ENCODE peak calls at places on chromosomes 1 and 21, in eight cellular contexts. One of them, this sample, is unnamed. For H3K36me3, the result is how much of the 10 kb centered on the place peaks cover.

GRCh38 chr1:198936371-198937083 is 297.7 kb downstream of the PTPRC start:
- DNase-seq in mesenchymal stem cell: peak
- DNase-seq in H1: no peak
- DNase-seq in colonic mucosa: no peak
- DNase-seq in CD4-positive, CD25-positive, alpha-beta regulatory T cell: peak
- DNase-seq in uterus: no peak
- DNase-seq in CD4-positive, alpha-beta memory T cell: no peak
- DNase-seq in PC-3: no peak
- DNase-seq in this sample: no peak

GRCh38 chr1:72433591-72433990 is 151.3 kb upstream of the NEGR1 start:
- DNase-seq in mesenchymal stem cell: no peak
- DNase-seq in H1: no peak
- DNase-seq in colonic mucosa: no peak
- DNase-seq in CD4-positive, CD25-positive, alpha-beta regulatory T cell: no peak
- DNase-seq in uterus: no peak
- DNase-seq in CD4-positive, alpha-beta memory T cell: no peak
- DNase-seq in PC-3: no peak
- DNase-seq in this sample: no peak

GRCh38 chr21:43280949-43281633 is 112.3 kb downstream of the CRYAA start:
- DNase-seq in mesenchymal stem cell: no peak
- DNase-seq in H1: no peak
- DNase-seq in colonic mucosa: no peak
- DNase-seq in CD4-positive, CD25-positive, alpha-beta regulatory T cell: no peak
- DNase-seq in uterus: no peak
- DNase-seq in CD4-positive, alpha-beta memory T cell: no peak
- DNase-seq in PC-3: no peak
- DNase-seq in this sample: no peak

GRCh38 chr21:35711661-35712060 is 348.7 kb downstream of the SETD4 start:
- DNase-seq in mesenchymal stem cell: no peak
- DNase-seq in H1: no peak
- DNase-seq in colonic mucosa: no peak
- DNase-seq in CD4-positive, CD25-positive, alpha-beta regulatory T cell: no peak
- DNase-seq in uterus: no peak
- DNase-seq in CD4-positive, alpha-beta memory T cell: no peak
- DNase-seq in PC-3: no peak
- DNase-seq in this sample: peak

GRCh38 chr1:97332716-97333115 is 588.1 kb downstream of the DPYD start:
- DNase-seq in mesenchymal stem cell: peak
- DNase-seq in H1: no peak
- DNase-seq in colonic mucosa: no peak
- DNase-seq in CD4-positive, CD25-positive, alpha-beta regulatory T cell: no peak
- DNase-seq in uterus: no peak
- DNase-seq in CD4-positive, alpha-beta memory T cell: no peak
- DNase-seq in PC-3: peak
- DNase-seq in this sample: no peak

GRCh38 chr1:223742861-223743517 is 30.6 kb downstream of the CAPN2 start:
- DNase-seq in mesenchymal stem cell: peak
- DNase-seq in H1: no peak
- DNase-seq in colonic mucosa: no peak
- DNase-seq in CD4-positive, CD25-positive, alpha-beta regulatory T cell: no peak
- DNase-seq in uterus: no peak
- DNase-seq in CD4-positive, alpha-beta memory T cell: no peak
- DNase-seq in PC-3: no peak
- DNase-seq in this sample: no peak

GRCh38 chr1:218367118-218367517 is 22.0 kb downstream of the TGFB2 start:
- DNase-seq in mesenchymal stem cell: peak
- DNase-seq in H1: no peak
- DNase-seq in colonic mucosa: no peak
- DNase-seq in CD4-positive, CD25-positive, alpha-beta regulatory T cell: no peak
- DNase-seq in uterus: no peak
- DNase-seq in CD4-positive, alpha-beta memory T cell: no peak
- DNase-seq in PC-3: no peak
- DNase-seq in this sample: no peak

GRCh38 chr1:40363721-40364120 is 9.8 kb upstream of the SMAP2 start:
- DNase-seq in mesenchymal stem cell: no peak
- DNase-seq in H1: no peak
- DNase-seq in colonic mucosa: no peak
- DNase-seq in CD4-positive, CD25-positive, alpha-beta regulatory T cell: no peak
- DNase-seq in uterus: no peak
- DNase-seq in CD4-positive, alpha-beta memory T cell: no peak
- DNase-seq in PC-3: no peak
- DNase-seq in this sample: no peak

GRCh38 chr1:43366179-43366578 is 1.6 kb downstream of the ELOVL1 start:
- DNase-seq in mesenchymal stem cell: no peak
- DNase-seq in H1: no peak
- DNase-seq in colonic mucosa: peak
- DNase-seq in CD4-positive, CD25-positive, alpha-beta regulatory T cell: no peak
- DNase-seq in uterus: no peak
- DNase-seq in CD4-positive, alpha-beta memory T cell: no peak
- DNase-seq in PC-3: peak
- DNase-seq in this sample: no peak

GRCh38 chr1:214271174-214271858 is 9.6 kb upstream of the SMYD2 start:
- DNase-seq in mesenchymal stem cell: no peak
- DNase-seq in H1: no peak
- DNase-seq in colonic mucosa: no peak
- DNase-seq in CD4-positive, CD25-positive, alpha-beta regulatory T cell: no peak
- DNase-seq in uterus: no peak
- DNase-seq in CD4-positive, alpha-beta memory T cell: no peak
- DNase-seq in PC-3: no peak
- DNase-seq in this sample: no peak

GRCh38 chr1:109265741-109266330 is 16.5 kb downstream of the CELSR2 start:
- DNase-seq in mesenchymal stem cell: no peak
- DNase-seq in H1: no peak
- DNase-seq in colonic mucosa: no peak
- DNase-seq in CD4-positive, CD25-positive, alpha-beta regulatory T cell: no peak
- DNase-seq in uterus: no peak
- DNase-seq in CD4-positive, alpha-beta memory T cell: no peak
- DNase-seq in PC-3: no peak
- DNase-seq in this sample: no peak
- H3K36me3 ChIP-seq in mesenchymal stem cell: under half
- H3K36me3 ChIP-seq in H1: under half
- H3K36me3 ChIP-seq in colonic mucosa: under half
- H3K36me3 ChIP-seq in CD4-positive, CD25-positive, alpha-beta regulatory T cell: under half
- H3K36me3 ChIP-seq in uterus: under half
- H3K36me3 ChIP-seq in CD4-positive, alpha-beta memory T cell: under half
- H3K36me3 ChIP-seq in PC-3: under half
- H3K36me3 ChIP-seq in this sample: under half

GRCh38 chr1:175166746-175167145 is 25.8 kb downstream of the KIAA0040 start:
- DNase-seq in mesenchymal stem cell: no peak
- DNase-seq in H1: no peak
- DNase-seq in colonic mucosa: no peak
- DNase-seq in CD4-positive, CD25-positive, alpha-beta regulatory T cell: no peak
- DNase-seq in uterus: no peak
- DNase-seq in CD4-positive, alpha-beta memory T cell: no peak
- DNase-seq in PC-3: no peak
- DNase-seq in this sample: no peak

GRCh38 chr1:175158133-175158532 is 34.4 kb downstream of the KIAA0040 start:
- DNase-seq in mesenchymal stem cell: no peak
- DNase-seq in H1: no peak
- DNase-seq in colonic mucosa: no peak
- DNase-seq in CD4-positive, CD25-positive, alpha-beta regulatory T cell: no peak
- DNase-seq in uterus: no peak
- DNase-seq in CD4-positive, alpha-beta memory T cell: no peak
- DNase-seq in PC-3: peak
- DNase-seq in this sample: no peak

GRCh38 chr1:175168782-175169181 is 23.8 kb downstream of the KIAA0040 start:
- DNase-seq in mesenchymal stem cell: no peak
- DNase-seq in H1: no peak
- DNase-seq in colonic mucosa: no peak
- DNase-seq in CD4-positive, CD25-positive, alpha-beta regulatory T cell: no peak
- DNase-seq in uterus: no peak
- DNase-seq in CD4-positive, alpha-beta memory T cell: no peak
- DNase-seq in PC-3: no peak
- DNase-seq in this sample: no peak

GRCh38 chr1:175162955-175163354 is 29.6 kb downstream of the KIAA0040 start:
- DNase-seq in mesenchymal stem cell: no peak
- DNase-seq in H1: no peak
- DNase-seq in colonic mucosa: no peak
- DNase-seq in CD4-positive, CD25-positive, alpha-beta regulatory T cell: no peak
- DNase-seq in uterus: no peak
- DNase-seq in CD4-positive, alpha-beta memory T cell: no peak
- DNase-seq in PC-3: no peak
- DNase-seq in this sample: no peak

DNA sequence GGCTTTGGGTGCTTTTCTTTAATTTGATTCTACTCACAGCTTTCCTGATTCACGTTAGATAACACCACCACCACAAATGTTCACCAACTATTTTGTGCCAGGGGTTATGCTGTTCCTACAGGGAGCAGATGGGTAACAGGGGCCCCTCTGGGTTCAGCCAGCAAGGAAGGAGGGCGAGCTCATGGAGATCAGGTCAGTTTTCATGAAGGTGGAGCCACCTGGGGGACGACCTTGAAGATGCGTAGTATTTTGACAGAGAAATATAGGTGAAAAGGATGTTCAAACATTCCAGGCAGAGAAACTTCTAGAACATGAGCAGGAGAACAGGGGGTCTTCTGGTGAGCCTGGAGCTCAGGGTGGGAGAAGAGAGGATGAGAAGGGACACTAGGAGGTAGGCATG is 28.9 kb downstream of the KIAA0040 start:
- DNase-seq in mesenchymal stem cell: no peak
- DNase-seq in H1: no peak
- DNase-seq in colonic mucosa: no peak
- DNase-seq in CD4-positive, CD25-positive, alpha-beta regulatory T cell: no peak
- DNase-seq in uterus: no peak
- DNase-seq in CD4-positive, alpha-beta memory T cell: no peak
- DNase-seq in PC-3: no peak
- DNase-seq in this sample: no peak
- H3K36me3 ChIP-seq in mesenchymal stem cell: under half
- H3K36me3 ChIP-seq in H1: under half
- H3K36me3 ChIP-seq in colonic mucosa: under half
- H3K36me3 ChIP-seq in CD4-positive, CD25-positive, alpha-beta regulatory T cell: half or more
- H3K36me3 ChIP-seq in uterus: under half
- H3K36me3 ChIP-seq in CD4-positive, alpha-beta memory T cell: half or more
- H3K36me3 ChIP-seq in PC-3: under half
- H3K36me3 ChIP-seq in this sample: under half

GRCh38 chr1:234737915-234738314 is 127.9 kb upstream of the IRF2BP2 start:
- DNase-seq in mesenchymal stem cell: no peak
- DNase-seq in H1: no peak
- DNase-seq in colonic mucosa: no peak
- DNase-seq in CD4-positive, CD25-positive, alpha-beta regulatory T cell: no peak
- DNase-seq in uterus: no peak
- DNase-seq in CD4-positive, alpha-beta memory T cell: no peak
- DNase-seq in PC-3: no peak
- DNase-seq in this sample: no peak

GRCh38 chr1:234735976-234736375 is 126.0 kb upstream of the IRF2BP2 start:
- DNase-seq in mesenchymal stem cell: no peak
- DNase-seq in H1: no peak
- DNase-seq in colonic mucosa: no peak
- DNase-seq in CD4-positive, CD25-positive, alpha-beta regulatory T cell: no peak
- DNase-seq in uterus: no peak
- DNase-seq in CD4-positive, alpha-beta memory T cell: no peak
- DNase-seq in PC-3: no peak
- DNase-seq in this sample: no peak

GRCh38 chr1:234735476-234735875 is 125.5 kb upstream of the IRF2BP2 start:
- DNase-seq in mesenchymal stem cell: no peak
- DNase-seq in H1: no peak
- DNase-seq in colonic mucosa: no peak
- DNase-seq in CD4-positive, CD25-positive, alpha-beta regulatory T cell: no peak
- DNase-seq in uterus: no peak
- DNase-seq in CD4-positive, alpha-beta memory T cell: no peak
- DNase-seq in PC-3: no peak
- DNase-seq in this sample: no peak

GRCh38 chr1:234734864-234735263 is 124.9 kb upstream of the IRF2BP2 start:
- DNase-seq in mesenchymal stem cell: no peak
- DNase-seq in H1: no peak
- DNase-seq in colonic mucosa: no peak
- DNase-seq in CD4-positive, CD25-positive, alpha-beta regulatory T cell: no peak
- DNase-seq in uterus: no peak
- DNase-seq in CD4-positive, alpha-beta memory T cell: no peak
- DNase-seq in PC-3: no peak
- DNase-seq in this sample: no peak

GRCh38 chr1:234737210-234737761 is 127.3 kb upstream of the IRF2BP2 start:
- DNase-seq in mesenchymal stem cell: no peak
- DNase-seq in H1: no peak
- DNase-seq in colonic mucosa: no peak
- DNase-seq in CD4-positive, CD25-positive, alpha-beta regulatory T cell: no peak
- DNase-seq in uterus: no peak
- DNase-seq in CD4-positive, alpha-beta memory T cell: no peak
- DNase-seq in PC-3: no peak
- DNase-seq in this sample: no peak
- H3K36me3 ChIP-seq in mesenchymal stem cell: under half
- H3K36me3 ChIP-seq in H1: under half
- H3K36me3 ChIP-seq in colonic mucosa: under half
- H3K36me3 ChIP-seq in CD4-positive, CD25-positive, alpha-beta regulatory T cell: under half
- H3K36me3 ChIP-seq in uterus: under half
- H3K36me3 ChIP-seq in CD4-positive, alpha-beta memory T cell: under half
- H3K36me3 ChIP-seq in PC-3: under half
- H3K36me3 ChIP-seq in this sample: under half

GRCh38 chr1:45009956-45010854 is 919 bp downstream of the HECTD3 start:
- DNase-seq in mesenchymal stem cell: no peak
- DNase-seq in H1: no peak
- DNase-seq in colonic mucosa: peak
- DNase-seq in CD4-positive, CD25-positive, alpha-beta regulatory T cell: peak
- DNase-seq in uterus: no peak
- DNase-seq in CD4-positive, alpha-beta memory T cell: peak
- DNase-seq in PC-3: peak
- DNase-seq in this sample: peak

GRCh38 chr1:45008076-45008475 is 3.0 kb downstream of the HECTD3 start:
- DNase-seq in mesenchymal stem cell: no peak
- DNase-seq in H1: no peak
- DNase-seq in colonic mucosa: no peak
- DNase-seq in CD4-positive, CD25-positive, alpha-beta regulatory T cell: no peak
- DNase-seq in uterus: no peak
- DNase-seq in CD4-positive, alpha-beta memory T cell: no peak
- DNase-seq in PC-3: no peak
- DNase-seq in this sample: no peak

GRCh38 chr1:45008516-45008915 is 2.6 kb downstream of the HECTD3 start:
- DNase-seq in mesenchymal stem cell: no peak
- DNase-seq in H1: no peak
- DNase-seq in colonic mucosa: no peak
- DNase-seq in CD4-positive, CD25-positive, alpha-beta regulatory T cell: no peak
- DNase-seq in uterus: no peak
- DNase-seq in CD4-positive, alpha-beta memory T cell: no peak
- DNase-seq in PC-3: no peak
- DNase-seq in this sample: no peak

GRCh38 chr1:45010855-45011811 is at the start of gene HECTD3:
- DNase-seq in mesenchymal stem cell: peak
- DNase-seq in H1: no peak
- DNase-seq in colonic mucosa: peak
- DNase-seq in CD4-positive, CD25-positive, alpha-beta regulatory T cell: peak
- DNase-seq in uterus: peak
- DNase-seq in CD4-positive, alpha-beta memory T cell: peak
- DNase-seq in PC-3: peak
- DNase-seq in this sample: peak

DNA sequence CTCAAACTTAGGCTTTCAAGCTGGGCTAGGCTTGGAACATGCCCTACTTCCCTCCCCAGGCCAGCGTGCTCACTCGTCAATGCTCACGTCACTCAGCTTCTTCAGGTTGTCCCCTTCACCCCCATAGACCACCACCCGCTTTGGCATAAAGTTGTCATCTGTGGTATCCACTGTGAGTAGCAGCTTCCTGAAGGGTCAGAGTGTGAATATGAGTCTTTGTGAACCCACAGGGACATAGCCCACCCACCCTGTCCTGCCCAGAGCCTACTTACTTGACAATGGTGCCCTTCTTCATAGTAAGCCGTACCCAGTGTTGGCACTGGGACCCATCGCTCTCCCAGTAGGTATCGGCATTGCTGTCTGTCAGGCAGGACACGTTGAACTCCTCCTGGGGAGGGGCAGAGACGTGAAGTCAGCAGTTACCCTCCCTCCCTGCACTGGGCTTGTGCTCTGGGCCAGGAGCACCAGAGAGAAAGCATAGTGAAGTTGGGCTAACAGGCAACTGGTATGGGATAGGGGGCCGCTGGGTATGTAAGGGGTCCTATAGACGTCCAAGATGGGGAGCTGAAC is 1.7 kb downstream of the HECTD3 start:
- DNase-seq in mesenchymal stem cell: no peak
- DNase-seq in H1: no peak
- DNase-seq in colonic mucosa: no peak
- DNase-seq in CD4-positive, CD25-positive, alpha-beta regulatory T cell: no peak
- DNase-seq in uterus: no peak
- DNase-seq in CD4-positive, alpha-beta memory T cell: no peak
- DNase-seq in PC-3: no peak
- DNase-seq in this sample: no peak
- H3K36me3 ChIP-seq in mesenchymal stem cell: half or more
- H3K36me3 ChIP-seq in H1: under half
- H3K36me3 ChIP-seq in colonic mucosa: under half
- H3K36me3 ChIP-seq in CD4-positive, CD25-positive, alpha-beta regulatory T cell: half or more
- H3K36me3 ChIP-seq in uterus: under half
- H3K36me3 ChIP-seq in CD4-positive, alpha-beta memory T cell: under half
- H3K36me3 ChIP-seq in PC-3: under half
- H3K36me3 ChIP-seq in this sample: under half

This sample was measured in MM.1S.